ENCODE peak calls at places on chromosome X, in seven cellular contexts. One of them, this sample, is unnamed.

GRCh38 chrX:82127228-82128123 is 925.6 kb downstream of the SH3BGRL start:
- DNase-seq in cardiac muscle cell: no peak
- DNase-seq in retinal pigment epithelial cell: no peak
- DNase-seq in astrocyte of the cerebellum: no peak
- DNase-seq in MCF 10A: peak; percentile 33
- DNase-seq in fibroblast of pulmonary artery: no peak
- DNase-seq in HFF-Myc: no peak
- DNase-seq in this sample: no peak

GRCh38 chrX:54492340-54492739 is 3.7 kb downstream of the FGD1 start:
- DNase-seq in cardiac muscle cell: no peak
- DNase-seq in retinal pigment epithelial cell: no peak
- DNase-seq in astrocyte of the cerebellum: no peak
- DNase-seq in MCF 10A: peak; percentile 60
- DNase-seq in fibroblast of pulmonary artery: peak; percentile 49
- DNase-seq in HFF-Myc: no peak
- DNase-seq in this sample: no peak

GRCh38 chrX:12610079-12610478 is 181.1 kb upstream of the PRPS2 start:
- DNase-seq in cardiac muscle cell: no peak
- DNase-seq in retinal pigment epithelial cell: peak; percentile 67
- DNase-seq in astrocyte of the cerebellum: no peak
- DNase-seq in MCF 10A: peak; percentile 90
- DNase-seq in fibroblast of pulmonary artery: peak; percentile 58
- DNase-seq in HFF-Myc: no peak
- DNase-seq in this sample: no peak

GRCh38 chrX:123422875-123423274 is 238.8 kb downstream of the GRIA3 start:
- DNase-seq in cardiac muscle cell: peak; percentile 32
- DNase-seq in retinal pigment epithelial cell: no peak
- DNase-seq in astrocyte of the cerebellum: no peak
- DNase-seq in MCF 10A: peak; percentile 43
- DNase-seq in fibroblast of pulmonary artery: peak; percentile 51
- DNase-seq in HFF-Myc: no peak
- DNase-seq in this sample: no peak

GRCh38 chrX:100410901-100411801 is 1.1 kb upstream of the PCDH19 start:
- DNase-seq in cardiac muscle cell: peak; percentile 50
- DNase-seq in retinal pigment epithelial cell: no peak
- DNase-seq in astrocyte of the cerebellum: no peak
- DNase-seq in MCF 10A: no peak
- DNase-seq in fibroblast of pulmonary artery: no peak
- DNase-seq in HFF-Myc: no peak
- DNase-seq in this sample: no peak

GRCh38 chrX:96591418-96591817 is 93.2 kb upstream of the DIAPH2 start:
- DNase-seq in cardiac muscle cell: no peak
- DNase-seq in retinal pigment epithelial cell: peak; percentile 32
- DNase-seq in astrocyte of the cerebellum: no peak
- DNase-seq in MCF 10A: no peak
- DNase-seq in fibroblast of pulmonary artery: peak; percentile 8
- DNase-seq in HFF-Myc: no peak
- DNase-seq in this sample: no peak

GRCh38 chrX:68677998-68678397 is 30.5 kb downstream of the STARD8 start:
- DNase-seq in cardiac muscle cell: no peak
- DNase-seq in retinal pigment epithelial cell: no peak
- DNase-seq in astrocyte of the cerebellum: no peak
- DNase-seq in MCF 10A: no peak
- DNase-seq in fibroblast of pulmonary artery: no peak
- DNase-seq in HFF-Myc: no peak
- DNase-seq in this sample: no peak

GRCh38 chrX:7147431-7147977 is at the start of gene STS:
- DNase-seq in cardiac muscle cell: peak; percentile 70
- DNase-seq in retinal pigment epithelial cell: no peak
- DNase-seq in astrocyte of the cerebellum: no peak
- DNase-seq in MCF 10A: no peak
- DNase-seq in fibroblast of pulmonary artery: peak; percentile 21
- DNase-seq in HFF-Myc: no peak
- DNase-seq in this sample: peak; percentile 23

GRCh38 chrX:24166078-24166477 is 16.5 kb downstream of the ZFX start:
- DNase-seq in cardiac muscle cell: no peak
- DNase-seq in retinal pigment epithelial cell: no peak
- DNase-seq in astrocyte of the cerebellum: no peak
- DNase-seq in MCF 10A: no peak
- DNase-seq in fibroblast of pulmonary artery: no peak
- DNase-seq in HFF-Myc: no peak
- DNase-seq in this sample: no peak

GRCh38 chrX:53223955-53224859 is 800 bp downstream of the KDM5C start:
- DNase-seq in cardiac muscle cell: peak; percentile 33
- DNase-seq in retinal pigment epithelial cell: no peak
- DNase-seq in astrocyte of the cerebellum: peak; percentile 48
- DNase-seq in MCF 10A: peak; percentile 66
- DNase-seq in fibroblast of pulmonary artery: peak; percentile 25
- DNase-seq in HFF-Myc: no peak
- DNase-seq in this sample: no peak

GRCh38 chrX:40055495-40055894 is 42.3 kb downstream of the BCOR start:
- DNase-seq in cardiac muscle cell: no peak
- DNase-seq in retinal pigment epithelial cell: no peak
- DNase-seq in astrocyte of the cerebellum: no peak
- DNase-seq in MCF 10A: no peak
- DNase-seq in fibroblast of pulmonary artery: no peak
- DNase-seq in HFF-Myc: no peak
- DNase-seq in this sample: no peak

GRCh38 chrX:71556026-71556425 is 22.2 kb upstream of the GCNA start:
- DNase-seq in cardiac muscle cell: no peak
- DNase-seq in retinal pigment epithelial cell: no peak
- DNase-seq in astrocyte of the cerebellum: no peak
- DNase-seq in MCF 10A: no peak
- DNase-seq in fibroblast of pulmonary artery: no peak
- DNase-seq in HFF-Myc: no peak
- DNase-seq in this sample: no peak

GRCh38 chrX:39682778-39683177 is 415.0 kb downstream of the BCOR start:
- DNase-seq in cardiac muscle cell: no peak
- DNase-seq in retinal pigment epithelial cell: no peak
- DNase-seq in astrocyte of the cerebellum: no peak
- DNase-seq in MCF 10A: no peak
- DNase-seq in fibroblast of pulmonary artery: no peak
- DNase-seq in HFF-Myc: no peak
- DNase-seq in this sample: no peak

GRCh38 chrX:21711126-21711847 is 46.6 kb downstream of the SMPX start:
- DNase-seq in cardiac muscle cell: peak; percentile 6
- DNase-seq in retinal pigment epithelial cell: no peak
- DNase-seq in astrocyte of the cerebellum: no peak
- DNase-seq in MCF 10A: no peak
- DNase-seq in fibroblast of pulmonary artery: no peak
- DNase-seq in HFF-Myc: no peak
- DNase-seq in this sample: no peak

GRCh38 chrX:19686876-19687275 is 171.6 kb upstream of the MAP3K15 start:
- DNase-seq in cardiac muscle cell: no peak
- DNase-seq in retinal pigment epithelial cell: no peak
- DNase-seq in astrocyte of the cerebellum: no peak
- DNase-seq in MCF 10A: no peak
- DNase-seq in fibroblast of pulmonary artery: no peak
- DNase-seq in HFF-Myc: no peak
- DNase-seq in this sample: no peak

GRCh38 chrX:94204524-94204923 is 530.5 kb downstream of the FAM133A start:
- DNase-seq in cardiac muscle cell: no peak
- DNase-seq in retinal pigment epithelial cell: no peak
- DNase-seq in astrocyte of the cerebellum: no peak
- DNase-seq in MCF 10A: no peak
- DNase-seq in fibroblast of pulmonary artery: no peak
- DNase-seq in HFF-Myc: no peak
- DNase-seq in this sample: no peak

GRCh38 chrX:1239681-1240142 is 27.3 kb upstream of the CRLF2 start:
- DNase-seq in cardiac muscle cell: no peak
- DNase-seq in retinal pigment epithelial cell: no peak
- DNase-seq in astrocyte of the cerebellum: no peak
- DNase-seq in MCF 10A: no peak
- DNase-seq in fibroblast of pulmonary artery: no peak
- DNase-seq in HFF-Myc: no peak
- DNase-seq in this sample: peak; percentile 28

GRCh38 chrX:151974336-151975227 is at the start of gene GABRE:
- DNase-seq in cardiac muscle cell: peak; percentile 63
- DNase-seq in retinal pigment epithelial cell: no peak
- DNase-seq in astrocyte of the cerebellum: no peak
- DNase-seq in MCF 10A: peak; percentile 44
- DNase-seq in fibroblast of pulmonary artery: no peak
- DNase-seq in HFF-Myc: no peak
- DNase-seq in this sample: no peak

GRCh38 chrX:44580466-44580865 is 37.8 kb upstream of the FUNDC1 start:
- DNase-seq in cardiac muscle cell: no peak
- DNase-seq in retinal pigment epithelial cell: peak; percentile 79
- DNase-seq in astrocyte of the cerebellum: peak; percentile 0
- DNase-seq in MCF 10A: peak; percentile 73
- DNase-seq in fibroblast of pulmonary artery: peak; percentile 55
- DNase-seq in HFF-Myc: no peak
- DNase-seq in this sample: no peak

GRCh38 chrX:24799565-24799964 is 105.8 kb downstream of the POLA1 start:
- DNase-seq in cardiac muscle cell: peak; percentile 55
- DNase-seq in retinal pigment epithelial cell: peak; percentile 46
- DNase-seq in astrocyte of the cerebellum: no peak
- DNase-seq in MCF 10A: no peak
- DNase-seq in fibroblast of pulmonary artery: no peak
- DNase-seq in HFF-Myc: no peak
- DNase-seq in this sample: no peak

GRCh38 chrX:106898462-106898861 is 4.7 kb downstream of the RIPPLY1 start:
- DNase-seq in cardiac muscle cell: peak; percentile 82
- DNase-seq in retinal pigment epithelial cell: no peak
- DNase-seq in astrocyte of the cerebellum: peak; percentile 24
- DNase-seq in MCF 10A: peak; percentile 75
- DNase-seq in fibroblast of pulmonary artery: peak; percentile 73
- DNase-seq in HFF-Myc: peak; percentile 24
- DNase-seq in this sample: no peak

GRCh38 chrX:50769389-50770063 is 44.5 kb downstream of the SHROOM4 start:
- DNase-seq in cardiac muscle cell: no peak
- DNase-seq in retinal pigment epithelial cell: no peak
- DNase-seq in astrocyte of the cerebellum: no peak
- DNase-seq in MCF 10A: peak; percentile 32
- DNase-seq in fibroblast of pulmonary artery: no peak
- DNase-seq in HFF-Myc: no peak
- DNase-seq in this sample: no peak

GRCh38 chrX:101931104-101931493 is 728 bp downstream of the ZMAT1 start:
- DNase-seq in cardiac muscle cell: no peak
- DNase-seq in retinal pigment epithelial cell: no peak
- DNase-seq in astrocyte of the cerebellum: no peak
- DNase-seq in MCF 10A: no peak
- DNase-seq in fibroblast of pulmonary artery: no peak
- DNase-seq in HFF-Myc: no peak
- DNase-seq in this sample: no peak

GRCh38 chrX:119189586-119189985 is 46.5 kb upstream of the PGRMC1 start:
- DNase-seq in cardiac muscle cell: peak; percentile 3
- DNase-seq in retinal pigment epithelial cell: no peak
- DNase-seq in astrocyte of the cerebellum: no peak
- DNase-seq in MCF 10A: no peak
- DNase-seq in fibroblast of pulmonary artery: peak; percentile 20
- DNase-seq in HFF-Myc: no peak
- DNase-seq in this sample: no peak

GRCh38 chrX:15686818-15687685 is 22.4 kb upstream of the CLTRN start:
- DNase-seq in cardiac muscle cell: peak; percentile 82
- DNase-seq in retinal pigment epithelial cell: no peak
- DNase-seq in astrocyte of the cerebellum: peak; percentile 35
- DNase-seq in MCF 10A: peak; percentile 78
- DNase-seq in fibroblast of pulmonary artery: peak; percentile 66
- DNase-seq in HFF-Myc: peak; percentile 25
- DNase-seq in this sample: no peak

GRCh38 chrX:38278682-38279081 is 48.6 kb downstream of the RPGR start:
- DNase-seq in cardiac muscle cell: no peak
- DNase-seq in retinal pigment epithelial cell: no peak
- DNase-seq in astrocyte of the cerebellum: peak; percentile 58
- DNase-seq in MCF 10A: peak; percentile 31
- DNase-seq in fibroblast of pulmonary artery: no peak
- DNase-seq in HFF-Myc: no peak
- DNase-seq in this sample: no peak

GRCh38 chrX:137565921-137566745 is at the start of gene ZIC3:
- DNase-seq in cardiac muscle cell: peak; percentile 83
- DNase-seq in retinal pigment epithelial cell: peak; percentile 2
- DNase-seq in astrocyte of the cerebellum: peak; percentile 57
- DNase-seq in MCF 10A: no peak
- DNase-seq in fibroblast of pulmonary artery: peak; percentile 17
- DNase-seq in HFF-Myc: no peak
- DNase-seq in this sample: no peak

GRCh38 chrX:153687121-153688039 is at the start of gene SLC6A8:
- DNase-seq in cardiac muscle cell: peak; percentile 68
- DNase-seq in retinal pigment epithelial cell: no peak
- DNase-seq in astrocyte of the cerebellum: no peak
- DNase-seq in MCF 10A: peak; percentile 67
- DNase-seq in fibroblast of pulmonary artery: peak; percentile 60
- DNase-seq in HFF-Myc: no peak
- DNase-seq in this sample: peak; percentile 34
- TF ChIP-seq CTCF in cardiac muscle cell: no peak
- TF ChIP-seq CTCF in retinal pigment epithelial cell: peak; percentile 40
- TF ChIP-seq CTCF in astrocyte of the cerebellum: peak; percentile 18
- TF ChIP-seq CTCF in MCF 10A: peak; percentile 25
- TF ChIP-seq CTCF in fibroblast of pulmonary artery: peak; percentile 15
- TF ChIP-seq CTCF in HFF-Myc: peak; percentile 11
- TF ChIP-seq CTCF in this sample: no peak

DNA sequence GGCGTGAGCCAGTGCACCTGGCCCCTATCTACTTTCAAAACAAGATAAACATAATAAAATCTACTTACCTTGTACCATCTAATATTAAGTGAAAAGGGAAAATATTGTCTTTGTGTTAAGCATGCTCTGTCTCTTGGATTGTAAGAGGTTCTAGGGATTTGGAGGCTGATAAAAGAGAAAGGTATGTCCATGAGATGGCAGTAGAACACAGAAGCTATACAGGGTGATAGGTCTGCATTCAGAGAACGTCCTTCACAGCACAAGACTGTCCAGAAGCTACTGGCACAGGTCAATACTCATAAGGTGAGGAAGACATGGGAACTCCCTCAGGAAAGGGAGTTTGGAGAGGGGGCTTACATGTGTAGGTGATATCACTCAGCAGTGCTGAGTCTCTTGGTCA is 135.5 kb downstream of the TMEM47 start:
- DNase-seq in cardiac muscle cell: no peak
- DNase-seq in retinal pigment epithelial cell: no peak
- DNase-seq in astrocyte of the cerebellum: no peak
- DNase-seq in MCF 10A: peak; percentile 22
- DNase-seq in fibroblast of pulmonary artery: peak; percentile 16
- DNase-seq in HFF-Myc: no peak
- DNase-seq in this sample: no peak
- TF ChIP-seq CTCF in cardiac muscle cell: no peak
- TF ChIP-seq CTCF in retinal pigment epithelial cell: no peak
- TF ChIP-seq CTCF in astrocyte of the cerebellum: no peak
- TF ChIP-seq CTCF in MCF 10A: no peak
- TF ChIP-seq CTCF in fibroblast of pulmonary artery: peak; percentile 7
- TF ChIP-seq CTCF in HFF-Myc: no peak
- TF ChIP-seq CTCF in this sample: no peak

DNA sequence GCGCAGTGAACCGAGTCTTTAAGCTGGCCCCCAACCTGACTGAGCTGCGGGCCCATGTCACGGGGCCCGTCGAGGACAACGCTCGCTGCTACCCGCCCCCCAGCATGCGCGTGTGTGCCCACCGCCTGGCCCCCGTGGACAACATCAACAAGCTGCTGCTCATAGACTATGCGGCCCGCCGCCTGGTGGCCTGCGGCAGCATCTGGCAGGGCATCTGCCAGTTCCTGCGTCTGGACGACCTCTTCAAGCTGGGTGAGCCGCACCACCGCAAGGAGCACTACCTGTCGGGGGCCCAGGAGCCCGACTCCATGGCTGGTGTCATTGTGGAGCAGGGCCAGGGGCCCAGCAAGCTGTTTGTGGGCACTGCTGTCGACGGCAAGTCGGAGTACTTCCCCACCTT is 2.2 kb downstream of the PLXNA3 start:
- DNase-seq in cardiac muscle cell: no peak
- DNase-seq in retinal pigment epithelial cell: no peak
- DNase-seq in astrocyte of the cerebellum: no peak
- DNase-seq in MCF 10A: no peak
- DNase-seq in fibroblast of pulmonary artery: no peak
- DNase-seq in HFF-Myc: no peak
- DNase-seq in this sample: no peak
- TF ChIP-seq CTCF in cardiac muscle cell: no peak
- TF ChIP-seq CTCF in retinal pigment epithelial cell: no peak
- TF ChIP-seq CTCF in astrocyte of the cerebellum: peak; percentile 23
- TF ChIP-seq CTCF in MCF 10A: no peak
- TF ChIP-seq CTCF in fibroblast of pulmonary artery: no peak
- TF ChIP-seq CTCF in HFF-Myc: peak; percentile 24
- TF ChIP-seq CTCF in this sample: no peak

GRCh38 chrX:14051416-14051815 is 21.7 kb upstream of the GEMIN8 start:
- DNase-seq in cardiac muscle cell: peak; percentile 9
- DNase-seq in retinal pigment epithelial cell: no peak
- DNase-seq in astrocyte of the cerebellum: no peak
- DNase-seq in MCF 10A: no peak
- DNase-seq in fibroblast of pulmonary artery: no peak
- DNase-seq in HFF-Myc: no peak
- DNase-seq in this sample: no peak
- TF ChIP-seq CTCF in cardiac muscle cell: no peak
- TF ChIP-seq CTCF in retinal pigment epithelial cell: no peak
- TF ChIP-seq CTCF in astrocyte of the cerebellum: no peak
- TF ChIP-seq CTCF in MCF 10A: no peak
- TF ChIP-seq CTCF in fibroblast of pulmonary artery: no peak
- TF ChIP-seq CTCF in HFF-Myc: no peak
- TF ChIP-seq CTCF in this sample: no peak